ENCODE peak calls at places on chromosome 5, in five cellular contexts. One of them, this sample, is unnamed.

GRCh38 chr5:177402271-177403043 is 2.0 kb upstream of the PFN3 start:
- DNase-seq in NCI-H1092: peak
- DNase-seq in GM12891: peak
- DNase-seq in cardiac fibroblast: peak
- DNase-seq in A549: peak
- DNase-seq in this sample: no peak

GRCh38 chr5:139696894-139697658 is 48.9 kb downstream of the CXXC5 start:
- DNase-seq in NCI-H1092: no peak
- DNase-seq in A549: no peak
- DNase-seq in cardiac fibroblast: peak
- DNase-seq in GM12891: peak
- DNase-seq in this sample: peak

GRCh38 chr5:138585228-138585627 is 10.0 kb upstream of the HSPA9 start:
- DNase-seq in cardiac fibroblast: no peak
- DNase-seq in GM12891: no peak
- DNase-seq in NCI-H1092: no peak
- DNase-seq in A549: no peak
- DNase-seq in this sample: no peak

GRCh38 chr5:35780236-35780635 is 76.5 kb upstream of the IL7R start:
- DNase-seq in cardiac fibroblast: no peak
- DNase-seq in A549: no peak
- DNase-seq in GM12891: no peak
- DNase-seq in NCI-H1092: no peak
- DNase-seq in this sample: no peak

GRCh38 chr5:27548415-27548814 is 510.0 kb upstream of the CDH9 start:
- DNase-seq in GM12891: no peak
- DNase-seq in cardiac fibroblast: no peak
- DNase-seq in A549: no peak
- DNase-seq in NCI-H1092: no peak
- DNase-seq in this sample: no peak

GRCh38 chr5:180832638-180833068 is 28.4 kb downstream of the ZFP62 start:
- DNase-seq in A549: no peak
- DNase-seq in cardiac fibroblast: no peak
- DNase-seq in GM12891: no peak
- DNase-seq in NCI-H1092: no peak
- DNase-seq in this sample: no peak

GRCh38 chr5:117486879-117487391 is 912.3 kb upstream of the SEMA6A start:
- DNase-seq in cardiac fibroblast: no peak
- DNase-seq in NCI-H1092: peak
- DNase-seq in A549: no peak
- DNase-seq in GM12891: no peak
- DNase-seq in this sample: no peak

GRCh38 chr5:50813691-50814090 is 147.3 kb downstream of the PARP8 start:
- DNase-seq in GM12891: no peak
- DNase-seq in NCI-H1092: no peak
- DNase-seq in A549: no peak
- DNase-seq in cardiac fibroblast: no peak
- DNase-seq in this sample: no peak

GRCh38 chr5:179362355-179362754 is 17.1 kb upstream of the ADAMTS2 start:
- DNase-seq in A549: no peak
- DNase-seq in NCI-H1092: no peak
- DNase-seq in cardiac fibroblast: no peak
- DNase-seq in GM12891: no peak
- DNase-seq in this sample: no peak

GRCh38 chr5:33997331-33997983 is 10.4 kb downstream of the AMACR start:
- DNase-seq in NCI-H1092: peak
- DNase-seq in A549: peak
- DNase-seq in cardiac fibroblast: peak
- DNase-seq in GM12891: no peak
- DNase-seq in this sample: peak

GRCh38 chr5:156391139-156391538 is 64.2 kb downstream of the SGCD start:
- DNase-seq in GM12891: no peak
- DNase-seq in A549: no peak
- DNase-seq in cardiac fibroblast: peak
- DNase-seq in NCI-H1092: no peak
- DNase-seq in this sample: peak